ENCODE peak calls at places on chromosomes 13 and 19, in ten cellular contexts. S is cardiac fibroblast; M is upper lobe of right lung; D is HL-60; W is activated gamma-delta T cell treated with anti-CD3 and anti-CD28 coated beads, Interleukin-2, amount 50 U/mL, for 16 hours; F is hepatic stellate cell; L is retinal pigment epithelial cell; X is skeletal muscle cell; V is GM04504; R is Right ventricle myocardium superior. Q is an unnamed sample.

GRCh38 chr19:6413291-6413690 is 11.3 kb downstream of the KHSRP start:
- DNase-seq in S (no peak), M (no peak), D (no peak), W (no peak), F (no peak), L (no peak), X (no peak), V (no peak), R (no peak), Q (no peak)

GRCh38 chr13:111880185-111880584 is 186.8 kb upstream of the SOX1 start:
- DNase-seq in S (no peak), M (no peak), D (no peak), W (no peak), F (no peak), L (no peak), X (no peak), V (no peak), R (no peak), Q (no peak)

GRCh38 chr19:46760363-46760762 is 14.1 kb upstream of the STRN4 start:
- DNase-seq in S (no peak), M (no peak), D (no peak), W (no peak), F (no peak), L (no peak), X (no peak), V (no peak), R (no peak), Q (no peak)

GRCh38 chr19:40419066-40419612 is 6.0 kb upstream of the PRX start:
- DNase-seq in S (no peak), M (no peak), D (no peak), W (no peak), F (no peak), L (no peak), X (no peak), V (no peak), R (no peak), Q (no peak)

GRCh38 chr19:43625918-43626579 is 6.6 kb upstream of the ZNF428 start:
- DNase-seq in S (peak), M (no peak), D (no peak), W (no peak), F (peak), L (no peak), X (no peak), V (no peak), R (no peak), Q (no peak)

GRCh38 chr19:5684694-5685430 is 4.0 kb downstream of the HSD11B1L start:
- DNase-seq in S (no peak), M (no peak), D (no peak), W (no peak), F (no peak), L (no peak), X (no peak), V (no peak), R (peak), Q (no peak)

GRCh38 chr19:38769635-38770211 is 3.6 kb downstream of the LGALS7 start:
- DNase-seq in S (peak), M (peak), D (peak), W (peak), F (peak), L (peak), X (no peak), V (peak), R (peak), Q (peak)

GRCh38 chr13:107020393-107020792 is 452.5 kb upstream of the ARGLU1 start:
- DNase-seq in S (no peak), M (no peak), D (no peak), W (no peak), F (no peak), L (no peak), X (no peak), V (no peak), R (no peak), Q (no peak)

GRCh38 chr13:19984430-19985218 is 26.1 kb downstream of the ZMYM2 start:
- DNase-seq in S (peak), M (no peak), D (no peak), W (no peak), F (peak), L (peak), X (no peak), V (peak), R (no peak), Q (no peak)

GRCh38 chr13:40063743-40064142 is 408.3 kb downstream of the COG6 start:
- DNase-seq in S (no peak), M (no peak), D (no peak), W (no peak), F (no peak), L (no peak), X (no peak), V (no peak), R (no peak), Q (no peak)

GRCh38 chr19:47479701-47480503 is 4.1 kb downstream of the KPTN start:
- DNase-seq in S (peak), M (peak), D (no peak), W (no peak), F (no peak), L (no peak), X (no peak), V (no peak), R (no peak), Q (no peak)

GRCh38 chr19:20273951-20274578 is 107.1 kb downstream of the ZNF486 start:
- DNase-seq in S (no peak), M (no peak), D (no peak), W (no peak), F (no peak), L (no peak), X (no peak), V (no peak), R (no peak), Q (no peak)

GRCh38 chr19:29843180-29844051 is 31.6 kb downstream of the CCNE1 start:
- DNase-seq in S (peak), M (peak), D (peak), W (no peak), F (peak), L (no peak), X (no peak), V (no peak), R (peak), Q (peak)

GRCh38 chr19:41940443-41941409 is 12.5 kb upstream of the ERFL start:
- DNase-seq in S (no peak), M (no peak), D (no peak), W (no peak), F (peak), L (no peak), X (no peak), V (no peak), R (no peak), Q (no peak)

GRCh38 chr19:40464059-40465024 is 1.2 kb downstream of the BLVRB start:
- DNase-seq in S (peak), M (peak), D (peak), W (peak), F (peak), L (peak), X (peak), V (peak), R (peak), Q (peak)

GRCh38 chr13:110557610-110558305 is 3.8 kb downstream of the RAB20 start:
- DNase-seq in S (no peak), M (peak), D (no peak), W (no peak), F (no peak), L (no peak), X (no peak), V (no peak), R (no peak), Q (no peak)

GRCh38 chr13:98144501-98145350 is 1.8 kb downstream of the FARP1 start:
- DNase-seq in S (peak), M (no peak), D (no peak), W (no peak), F (peak), L (no peak), X (peak), V (no peak), R (no peak), Q (no peak)

GRCh38 chr19:29480507-29480906 is 45.3 kb upstream of the VSTM2B start:
- DNase-seq in S (no peak), M (no peak), D (no peak), W (no peak), F (no peak), L (no peak), X (no peak), V (no peak), R (no peak), Q (no peak)

GRCh38 chr19:45643024-45643926 is 4.1 kb upstream of the EML2 start:
- DNase-seq in S (peak), M (peak), D (peak), W (peak), F (peak), L (no peak), X (no peak), V (peak), R (peak), Q (peak)

Q was measured in effector memory CD4-positive, alpha-beta T cell.